ENCODE peak calls at places on chromosome 12, in ten cellular contexts. One of them, this sample, is unnamed.

GRCh38 chr12:121652767-121653497 is 16.5 kb downstream of the MORN3 start:
- DNase-seq in gastrocnemius medialis: no peak
- DNase-seq in body of pancreas: no peak
- DNase-seq in sigmoid colon: no peak
- DNase-seq in tibial nerve: no peak
- DNase-seq in transverse colon: no peak
- DNase-seq in ovary: no peak
- DNase-seq in uterus: no peak
- DNase-seq in A549: no peak
- DNase-seq in adrenal gland: no peak
- DNase-seq in this sample: no peak

GRCh38 chr12:111413442-111414086 is 7.8 kb downstream of the SH2B3 start:
- DNase-seq in transverse colon: peak
- DNase-seq in A549: no peak
- DNase-seq in ovary: no peak
- DNase-seq in body of pancreas: no peak
- DNase-seq in adrenal gland: peak
- DNase-seq in gastrocnemius medialis: peak
- DNase-seq in sigmoid colon: no peak
- DNase-seq in uterus: no peak
- DNase-seq in tibial nerve: no peak
- DNase-seq in this sample: no peak

GRCh38 chr12:19979584-19979983 is 388.8 kb upstream of the PDE3A start:
- DNase-seq in body of pancreas: no peak
- DNase-seq in tibial nerve: no peak
- DNase-seq in adrenal gland: no peak
- DNase-seq in sigmoid colon: no peak
- DNase-seq in ovary: no peak
- DNase-seq in uterus: no peak
- DNase-seq in gastrocnemius medialis: no peak
- DNase-seq in A549: no peak
- DNase-seq in transverse colon: no peak
- DNase-seq in this sample: no peak

GRCh38 chr12:107066686-107067085 is 26.7 kb downstream of the CRY1 start:
- DNase-seq in A549: no peak
- DNase-seq in gastrocnemius medialis: no peak
- DNase-seq in uterus: no peak
- DNase-seq in sigmoid colon: no peak
- DNase-seq in tibial nerve: no peak
- DNase-seq in transverse colon: no peak
- DNase-seq in adrenal gland: no peak
- DNase-seq in body of pancreas: no peak
- DNase-seq in ovary: no peak
- DNase-seq in this sample: no peak

GRCh38 chr12:14066021-14066420 is 84.6 kb upstream of the GRIN2B start:
- DNase-seq in ovary: no peak
- DNase-seq in A549: no peak
- DNase-seq in uterus: no peak
- DNase-seq in sigmoid colon: no peak
- DNase-seq in transverse colon: no peak
- DNase-seq in adrenal gland: no peak
- DNase-seq in body of pancreas: no peak
- DNase-seq in gastrocnemius medialis: no peak
- DNase-seq in tibial nerve: no peak
- DNase-seq in this sample: no peak

GRCh38 chr12:121325922-121326396 is 26.3 kb downstream of the ANAPC5 start:
- DNase-seq in adrenal gland: no peak
- DNase-seq in transverse colon: no peak
- DNase-seq in uterus: no peak
- DNase-seq in ovary: no peak
- DNase-seq in sigmoid colon: no peak
- DNase-seq in A549: no peak
- DNase-seq in body of pancreas: peak
- DNase-seq in gastrocnemius medialis: no peak
- DNase-seq in tibial nerve: no peak
- DNase-seq in this sample: no peak

GRCh38 chr12:38886064-38886463 is 19.3 kb downstream of the CPNE8 start:
- DNase-seq in gastrocnemius medialis: no peak
- DNase-seq in ovary: no peak
- DNase-seq in uterus: no peak
- DNase-seq in A549: no peak
- DNase-seq in body of pancreas: peak
- DNase-seq in sigmoid colon: no peak
- DNase-seq in adrenal gland: peak
- DNase-seq in tibial nerve: no peak
- DNase-seq in transverse colon: peak
- DNase-seq in this sample: no peak

GRCh38 chr12:25051583-25052190 is 102.8 kb upstream of the BCAT1 start:
- DNase-seq in gastrocnemius medialis: no peak
- DNase-seq in uterus: no peak
- DNase-seq in adrenal gland: no peak
- DNase-seq in ovary: no peak
- DNase-seq in A549: no peak
- DNase-seq in body of pancreas: no peak
- DNase-seq in tibial nerve: no peak
- DNase-seq in sigmoid colon: no peak
- DNase-seq in transverse colon: peak
- DNase-seq in this sample: no peak

GRCh38 chr12:6612652-6613014 is 5.5 kb upstream of the CHD4 start:
- DNase-seq in ovary: no peak
- DNase-seq in A549: no peak
- DNase-seq in sigmoid colon: no peak
- DNase-seq in uterus: no peak
- DNase-seq in gastrocnemius medialis: no peak
- DNase-seq in tibial nerve: no peak
- DNase-seq in adrenal gland: peak
- DNase-seq in transverse colon: no peak
- DNase-seq in body of pancreas: no peak
- DNase-seq in this sample: no peak

GRCh38 chr12:6613776-6614512 is 6.8 kb upstream of the CHD4 start:
- DNase-seq in sigmoid colon: peak
- DNase-seq in adrenal gland: peak
- DNase-seq in A549: peak
- DNase-seq in tibial nerve: peak
- DNase-seq in body of pancreas: peak
- DNase-seq in ovary: peak
- DNase-seq in gastrocnemius medialis: peak
- DNase-seq in transverse colon: peak
- DNase-seq in uterus: peak
- DNase-seq in this sample: peak

GRCh38 chr12:6613015-6613775 is 6.0 kb upstream of the CHD4 start:
- DNase-seq in adrenal gland: peak
- DNase-seq in ovary: peak
- DNase-seq in uterus: peak
- DNase-seq in transverse colon: peak
- DNase-seq in gastrocnemius medialis: no peak
- DNase-seq in A549: no peak
- DNase-seq in sigmoid colon: peak
- DNase-seq in tibial nerve: peak
- DNase-seq in body of pancreas: peak
- DNase-seq in this sample: no peak

GRCh38 chr12:6615802-6616201 is 8.6 kb upstream of the CHD4 start:
- DNase-seq in gastrocnemius medialis: no peak
- DNase-seq in adrenal gland: no peak
- DNase-seq in tibial nerve: no peak
- DNase-seq in body of pancreas: no peak
- DNase-seq in sigmoid colon: no peak
- DNase-seq in A549: no peak
- DNase-seq in transverse colon: no peak
- DNase-seq in ovary: no peak
- DNase-seq in uterus: no peak
- DNase-seq in this sample: no peak

DNA sequence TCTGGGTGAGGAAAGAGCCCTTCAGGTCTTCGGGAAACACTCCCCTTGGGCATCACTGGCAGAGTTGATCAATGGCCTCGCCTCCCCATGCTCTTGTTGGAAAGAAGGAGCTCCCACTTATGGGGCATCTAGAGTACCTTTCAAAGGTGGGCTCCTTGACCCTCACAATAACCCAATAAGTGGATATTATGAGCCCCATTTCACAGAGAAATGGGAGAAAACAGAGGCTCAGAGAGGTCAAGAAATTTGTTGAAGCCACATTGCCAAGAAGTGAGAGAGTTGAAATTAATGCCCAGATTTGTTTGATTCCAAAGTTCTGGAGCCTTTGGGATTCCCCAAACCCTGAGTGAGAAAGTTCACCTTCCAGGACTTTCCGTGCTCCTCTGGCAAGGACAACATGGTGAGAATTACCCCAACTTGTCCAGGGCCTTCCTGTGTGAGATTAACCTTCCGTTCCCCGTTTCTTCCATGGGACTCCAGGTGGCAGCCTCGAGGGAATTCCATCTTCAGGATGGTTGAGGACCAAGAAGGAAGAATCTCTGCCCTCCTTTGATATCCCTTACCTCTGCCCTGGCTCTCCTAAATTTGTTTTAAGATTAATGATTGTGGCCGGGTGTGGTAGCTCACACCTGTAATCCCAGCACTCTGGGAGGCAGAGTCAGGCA is 7.5 kb upstream of the CHD4 start:
- DNase-seq in body of pancreas: no peak
- DNase-seq in A549: peak
- DNase-seq in tibial nerve: no peak
- DNase-seq in gastrocnemius medialis: no peak
- DNase-seq in uterus: no peak
- DNase-seq in sigmoid colon: no peak
- DNase-seq in adrenal gland: no peak
- DNase-seq in ovary: no peak
- DNase-seq in transverse colon: no peak
- DNase-seq in this sample: no peak
- TF ChIP-seq CTCF in body of pancreas: peak
- TF ChIP-seq CTCF in A549: no peak
- TF ChIP-seq CTCF in tibial nerve: no peak
- TF ChIP-seq CTCF in gastrocnemius medialis: no peak
- TF ChIP-seq CTCF in uterus: no peak
- TF ChIP-seq CTCF in sigmoid colon: no peak
- TF ChIP-seq CTCF in adrenal gland: no peak
- TF ChIP-seq CTCF in ovary: no peak
- TF ChIP-seq CTCF in transverse colon: no peak
- TF ChIP-seq CTCF in this sample: no peak

GRCh38 chr12:31589896-31590729 is 823 bp downstream of the DENND5B start:
- DNase-seq in body of pancreas: peak
- DNase-seq in A549: peak
- DNase-seq in tibial nerve: peak
- DNase-seq in adrenal gland: peak
- DNase-seq in sigmoid colon: peak
- DNase-seq in uterus: peak
- DNase-seq in gastrocnemius medialis: peak
- DNase-seq in transverse colon: peak
- DNase-seq in ovary: peak
- DNase-seq in this sample: no peak

GRCh38 chr12:31589582-31589895 is 1.4 kb downstream of the DENND5B start:
- DNase-seq in A549: no peak
- DNase-seq in tibial nerve: no peak
- DNase-seq in sigmoid colon: no peak
- DNase-seq in adrenal gland: no peak
- DNase-seq in body of pancreas: no peak
- DNase-seq in gastrocnemius medialis: no peak
- DNase-seq in ovary: no peak
- DNase-seq in uterus: no peak
- DNase-seq in transverse colon: no peak
- DNase-seq in this sample: no peak

GRCh38 chr12:31591308-31591901 is 469 bp upstream of the DENND5B start:
- DNase-seq in gastrocnemius medialis: no peak
- DNase-seq in transverse colon: peak
- DNase-seq in adrenal gland: peak
- DNase-seq in sigmoid colon: peak
- DNase-seq in uterus: peak
- DNase-seq in ovary: peak
- DNase-seq in body of pancreas: peak
- DNase-seq in tibial nerve: no peak
- DNase-seq in A549: peak
- DNase-seq in this sample: no peak

GRCh38 chr12:31588976-31589375 is 2.0 kb downstream of the DENND5B start:
- DNase-seq in A549: no peak
- DNase-seq in uterus: no peak
- DNase-seq in body of pancreas: no peak
- DNase-seq in transverse colon: no peak
- DNase-seq in ovary: no peak
- DNase-seq in gastrocnemius medialis: no peak
- DNase-seq in tibial nerve: no peak
- DNase-seq in sigmoid colon: no peak
- DNase-seq in adrenal gland: no peak
- DNase-seq in this sample: no peak

GRCh38 chr12:31590730-31591307 is at the start of gene DENND5B:
- DNase-seq in sigmoid colon: peak
- DNase-seq in uterus: peak
- DNase-seq in adrenal gland: peak
- DNase-seq in tibial nerve: peak
- DNase-seq in ovary: peak
- DNase-seq in A549: peak
- DNase-seq in body of pancreas: peak
- DNase-seq in transverse colon: peak
- DNase-seq in gastrocnemius medialis: peak
- DNase-seq in this sample: no peak
- TF ChIP-seq POLR2A in sigmoid colon: no peak
- TF ChIP-seq POLR2A in uterus: no peak
- TF ChIP-seq POLR2A in adrenal gland: peak
- TF ChIP-seq POLR2A in tibial nerve: no peak
- TF ChIP-seq POLR2A in ovary: peak
- TF ChIP-seq POLR2A in A549: peak
- TF ChIP-seq POLR2A in body of pancreas: no peak
- TF ChIP-seq POLR2A in transverse colon: no peak
- TF ChIP-seq POLR2A in gastrocnemius medialis: peak
- TF ChIP-seq POLR2A in this sample: no peak

GRCh38 chr12:119864591-119864990 is 12.5 kb downstream of the CIT start:
- DNase-seq in gastrocnemius medialis: no peak
- DNase-seq in A549: no peak
- DNase-seq in body of pancreas: no peak
- DNase-seq in sigmoid colon: no peak
- DNase-seq in uterus: no peak
- DNase-seq in transverse colon: no peak
- DNase-seq in ovary: no peak
- DNase-seq in adrenal gland: no peak
- DNase-seq in tibial nerve: no peak
- DNase-seq in this sample: no peak

GRCh38 chr12:119870462-119870861 is 6.7 kb downstream of the CIT start:
- DNase-seq in tibial nerve: no peak
- DNase-seq in ovary: no peak
- DNase-seq in gastrocnemius medialis: no peak
- DNase-seq in adrenal gland: no peak
- DNase-seq in transverse colon: no peak
- DNase-seq in uterus: no peak
- DNase-seq in body of pancreas: no peak
- DNase-seq in A549: no peak
- DNase-seq in sigmoid colon: no peak
- DNase-seq in this sample: no peak

GRCh38 chr12:119868992-119869391 is 8.1 kb downstream of the CIT start:
- DNase-seq in adrenal gland: no peak
- DNase-seq in ovary: no peak
- DNase-seq in body of pancreas: no peak
- DNase-seq in uterus: no peak
- DNase-seq in sigmoid colon: no peak
- DNase-seq in gastrocnemius medialis: no peak
- DNase-seq in tibial nerve: no peak
- DNase-seq in A549: no peak
- DNase-seq in transverse colon: no peak
- DNase-seq in this sample: no peak

DNA sequence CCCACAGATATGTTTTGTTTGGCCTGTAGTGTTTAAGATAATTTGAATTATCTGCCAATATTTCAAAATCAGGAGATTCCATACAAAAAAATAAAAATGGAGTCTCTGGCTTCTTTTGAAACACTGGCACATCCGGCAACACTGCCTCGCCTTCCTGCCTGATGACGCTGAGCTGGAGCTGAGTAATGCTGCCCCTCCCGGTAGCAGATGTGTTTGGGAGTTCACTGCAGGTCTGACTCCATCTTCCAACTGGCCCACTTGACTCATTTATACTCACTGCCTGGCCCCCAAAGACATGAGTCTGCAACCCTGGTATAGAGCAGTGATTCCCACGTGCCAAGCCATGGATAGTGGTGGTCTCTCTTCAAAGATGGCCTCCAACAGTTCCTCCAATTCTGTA is 7.4 kb downstream of the CIT start:
- DNase-seq in sigmoid colon: no peak
- DNase-seq in uterus: no peak
- DNase-seq in ovary: no peak
- DNase-seq in tibial nerve: no peak
- DNase-seq in gastrocnemius medialis: no peak
- DNase-seq in A549: peak
- DNase-seq in adrenal gland: no peak
- DNase-seq in transverse colon: no peak
- DNase-seq in body of pancreas: no peak
- DNase-seq in this sample: no peak
- H3K4me3 ChIP-seq in sigmoid colon: no peak
- H3K4me3 ChIP-seq in uterus: no peak
- H3K4me3 ChIP-seq in ovary: no peak
- H3K4me3 ChIP-seq in tibial nerve: no peak
- H3K4me3 ChIP-seq in gastrocnemius medialis: no peak
- H3K4me3 ChIP-seq in A549: no peak
- H3K4me3 ChIP-seq in adrenal gland: no peak
- H3K4me3 ChIP-seq in transverse colon: no peak
- H3K4me3 ChIP-seq in body of pancreas: no peak
- H3K4me3 ChIP-seq in this sample: no peak

GRCh38 chr12:64390275-64390851 is at the start of gene C12orf56:
- DNase-seq in ovary: no peak
- DNase-seq in uterus: no peak
- DNase-seq in gastrocnemius medialis: no peak
- DNase-seq in A549: peak
- DNase-seq in transverse colon: peak
- DNase-seq in adrenal gland: no peak
- DNase-seq in sigmoid colon: no peak
- DNase-seq in tibial nerve: no peak
- DNase-seq in body of pancreas: no peak
- DNase-seq in this sample: no peak
- TF ChIP-seq CTCF in ovary: no peak
- TF ChIP-seq CTCF in uterus: no peak
- TF ChIP-seq CTCF in gastrocnemius medialis: no peak
- TF ChIP-seq CTCF in A549: peak
- TF ChIP-seq CTCF in transverse colon: no peak
- TF ChIP-seq CTCF in adrenal gland: no peak
- TF ChIP-seq CTCF in sigmoid colon: no peak
- TF ChIP-seq CTCF in tibial nerve: no peak
- TF ChIP-seq CTCF in body of pancreas: no peak
- TF ChIP-seq CTCF in this sample: no peak

This sample was measured in esophagus squamous epithelium.